ENCODE peak calls at places on chromosomes 5 and 9, in ten cellular contexts. One of them, this sample, is unnamed.

GRCh38 chr9:25678846-25679360 is 659 bp upstream of the TUSC1 start:
- DNase-seq in GM23338: no peak
- DNase-seq in fibroblast of the conjunctiva: no peak
- DNase-seq in COR-L47: no peak
- DNase-seq in NCI-H460: no peak
- DNase-seq in GM12891: no peak
- DNase-seq in HTR-8/SVneo: no peak
- DNase-seq in T-helper 2 cell: no peak
- DNase-seq in AG08396: no peak
- DNase-seq in PC-3: no peak
- DNase-seq in this sample: no peak

GRCh38 chr5:95241635-95242034 is 43.3 kb downstream of the MCTP1 start:
- DNase-seq in GM23338: no peak
- DNase-seq in fibroblast of the conjunctiva: no peak
- DNase-seq in COR-L47: no peak
- DNase-seq in NCI-H460: no peak
- DNase-seq in GM12891: peak
- DNase-seq in HTR-8/SVneo: no peak
- DNase-seq in T-helper 2 cell: no peak
- DNase-seq in AG08396: no peak
- DNase-seq in PC-3: no peak
- DNase-seq in this sample: no peak

GRCh38 chr9:125996671-125997509 is 249.7 kb downstream of the PBX3 start:
- DNase-seq in GM23338: no peak
- DNase-seq in fibroblast of the conjunctiva: no peak
- DNase-seq in COR-L47: no peak
- DNase-seq in NCI-H460: no peak
- DNase-seq in GM12891: no peak
- DNase-seq in HTR-8/SVneo: no peak
- DNase-seq in T-helper 2 cell: no peak
- DNase-seq in AG08396: no peak
- DNase-seq in PC-3: no peak
- DNase-seq in this sample: no peak

GRCh38 chr5:177453852-177454396 is 7.3 kb downstream of the PRR7 start:
- DNase-seq in GM23338: peak
- DNase-seq in fibroblast of the conjunctiva: no peak
- DNase-seq in COR-L47: peak
- DNase-seq in NCI-H460: no peak
- DNase-seq in GM12891: no peak
- DNase-seq in HTR-8/SVneo: no peak
- DNase-seq in T-helper 2 cell: no peak
- DNase-seq in AG08396: no peak
- DNase-seq in PC-3: no peak
- DNase-seq in this sample: no peak

GRCh38 chr5:59042201-59042600 is 459.3 kb downstream of the RAB3C start:
- DNase-seq in GM23338: no peak
- DNase-seq in fibroblast of the conjunctiva: no peak
- DNase-seq in COR-L47: no peak
- DNase-seq in NCI-H460: peak
- DNase-seq in GM12891: no peak
- DNase-seq in HTR-8/SVneo: no peak
- DNase-seq in T-helper 2 cell: no peak
- DNase-seq in AG08396: peak
- DNase-seq in PC-3: peak
- DNase-seq in this sample: no peak

GRCh38 chr5:7678057-7678456 is 172.9 kb downstream of the CFAP90 start:
- DNase-seq in GM23338: no peak
- DNase-seq in fibroblast of the conjunctiva: no peak
- DNase-seq in COR-L47: no peak
- DNase-seq in NCI-H460: no peak
- DNase-seq in GM12891: no peak
- DNase-seq in HTR-8/SVneo: no peak
- DNase-seq in T-helper 2 cell: no peak
- DNase-seq in AG08396: no peak
- DNase-seq in PC-3: no peak
- DNase-seq in this sample: no peak

GRCh38 chr5:149995385-149996085 is 4.9 kb downstream of the TIGD6 start:
- DNase-seq in GM23338: no peak
- DNase-seq in fibroblast of the conjunctiva: no peak
- DNase-seq in COR-L47: no peak
- DNase-seq in NCI-H460: no peak
- DNase-seq in GM12891: no peak
- DNase-seq in HTR-8/SVneo: no peak
- DNase-seq in T-helper 2 cell: no peak
- DNase-seq in AG08396: no peak
- DNase-seq in PC-3: no peak
- DNase-seq in this sample: no peak

GRCh38 chr5:74541381-74541781 is 99.1 kb downstream of the ENC1 start:
- DNase-seq in GM23338: no peak
- DNase-seq in fibroblast of the conjunctiva: no peak
- DNase-seq in COR-L47: no peak
- DNase-seq in NCI-H460: no peak
- DNase-seq in GM12891: no peak
- DNase-seq in HTR-8/SVneo: no peak
- DNase-seq in T-helper 2 cell: no peak
- DNase-seq in AG08396: no peak
- DNase-seq in PC-3: peak
- DNase-seq in this sample: no peak

GRCh38 chr9:123651273-123651672 is 278.7 kb downstream of the DENND1A start:
- DNase-seq in GM23338: no peak
- DNase-seq in fibroblast of the conjunctiva: no peak
- DNase-seq in COR-L47: no peak
- DNase-seq in NCI-H460: no peak
- DNase-seq in GM12891: no peak
- DNase-seq in HTR-8/SVneo: no peak
- DNase-seq in T-helper 2 cell: no peak
- DNase-seq in AG08396: no peak
- DNase-seq in PC-3: no peak
- DNase-seq in this sample: no peak

GRCh38 chr5:164324239-164324638 is 818.8 kb downstream of the MAT2B start:
- DNase-seq in GM23338: no peak
- DNase-seq in fibroblast of the conjunctiva: no peak
- DNase-seq in COR-L47: no peak
- DNase-seq in NCI-H460: no peak
- DNase-seq in GM12891: no peak
- DNase-seq in HTR-8/SVneo: no peak
- DNase-seq in T-helper 2 cell: no peak
- DNase-seq in AG08396: no peak
- DNase-seq in PC-3: no peak
- DNase-seq in this sample: no peak

GRCh38 chr9:92759990-92760893 is 4.4 kb downstream of the BICD2 start:
- DNase-seq in GM23338: no peak
- DNase-seq in fibroblast of the conjunctiva: no peak
- DNase-seq in COR-L47: no peak
- DNase-seq in NCI-H460: no peak
- DNase-seq in GM12891: no peak
- DNase-seq in HTR-8/SVneo: no peak
- DNase-seq in T-helper 2 cell: no peak
- DNase-seq in AG08396: peak
- DNase-seq in PC-3: no peak
- DNase-seq in this sample: no peak

GRCh38 chr5:178112545-178112944 is 787 bp upstream of the N4BP3 start:
- DNase-seq in GM23338: no peak
- DNase-seq in fibroblast of the conjunctiva: no peak
- DNase-seq in COR-L47: no peak
- DNase-seq in NCI-H460: no peak
- DNase-seq in GM12891: no peak
- DNase-seq in HTR-8/SVneo: no peak
- DNase-seq in T-helper 2 cell: no peak
- DNase-seq in AG08396: no peak
- DNase-seq in PC-3: no peak
- DNase-seq in this sample: no peak

GRCh38 chr9:123262338-123262737 is 6.0 kb downstream of the STRBP start:
- DNase-seq in GM23338: no peak
- DNase-seq in fibroblast of the conjunctiva: no peak
- DNase-seq in COR-L47: no peak
- DNase-seq in NCI-H460: no peak
- DNase-seq in GM12891: no peak
- DNase-seq in HTR-8/SVneo: no peak
- DNase-seq in T-helper 2 cell: no peak
- DNase-seq in AG08396: no peak
- DNase-seq in PC-3: no peak
- DNase-seq in this sample: no peak

GRCh38 chr9:92439921-92440750 is 15.9 kb upstream of the OMD start:
- DNase-seq in GM23338: no peak
- DNase-seq in fibroblast of the conjunctiva: peak
- DNase-seq in COR-L47: no peak
- DNase-seq in NCI-H460: no peak
- DNase-seq in GM12891: no peak
- DNase-seq in HTR-8/SVneo: no peak
- DNase-seq in T-helper 2 cell: no peak
- DNase-seq in AG08396: peak
- DNase-seq in PC-3: peak
- DNase-seq in this sample: no peak

GRCh38 chr5:115209279-115209678 is 39.6 kb upstream of the TRIM36 start:
- DNase-seq in GM23338: no peak
- DNase-seq in fibroblast of the conjunctiva: no peak
- DNase-seq in COR-L47: no peak
- DNase-seq in NCI-H460: no peak
- DNase-seq in GM12891: peak
- DNase-seq in HTR-8/SVneo: no peak
- DNase-seq in T-helper 2 cell: no peak
- DNase-seq in AG08396: no peak
- DNase-seq in PC-3: no peak
- DNase-seq in this sample: no peak

GRCh38 chr9:132240860-132241482 is 79.1 kb downstream of the NTNG2 start:
- DNase-seq in GM23338: peak
- DNase-seq in fibroblast of the conjunctiva: peak
- DNase-seq in COR-L47: peak
- DNase-seq in NCI-H460: peak
- DNase-seq in GM12891: peak
- DNase-seq in HTR-8/SVneo: peak
- DNase-seq in T-helper 2 cell: peak
- DNase-seq in AG08396: peak
- DNase-seq in PC-3: peak
- DNase-seq in this sample: peak

GRCh38 chr9:79012561-79012960 is 559.2 kb upstream of the TLE4 start:
- DNase-seq in GM23338: peak
- DNase-seq in fibroblast of the conjunctiva: no peak
- DNase-seq in COR-L47: no peak
- DNase-seq in NCI-H460: no peak
- DNase-seq in GM12891: no peak
- DNase-seq in HTR-8/SVneo: no peak
- DNase-seq in T-helper 2 cell: no peak
- DNase-seq in AG08396: peak
- DNase-seq in PC-3: peak
- DNase-seq in this sample: no peak

GRCh38 chr5:132022737-132023136 is 11.3 kb upstream of the ACSL6 start:
- DNase-seq in GM23338: no peak
- DNase-seq in fibroblast of the conjunctiva: no peak
- DNase-seq in COR-L47: no peak
- DNase-seq in NCI-H460: no peak
- DNase-seq in GM12891: no peak
- DNase-seq in HTR-8/SVneo: no peak
- DNase-seq in T-helper 2 cell: no peak
- DNase-seq in AG08396: no peak
- DNase-seq in PC-3: peak
- DNase-seq in this sample: no peak

GRCh38 chr9:21567926-21568325 is 85.8 kb upstream of the IFNE start:
- DNase-seq in GM23338: no peak
- DNase-seq in fibroblast of the conjunctiva: no peak
- DNase-seq in COR-L47: no peak
- DNase-seq in NCI-H460: no peak
- DNase-seq in GM12891: no peak
- DNase-seq in HTR-8/SVneo: no peak
- DNase-seq in T-helper 2 cell: no peak
- DNase-seq in AG08396: no peak
- DNase-seq in PC-3: no peak
- DNase-seq in this sample: no peak

This sample was measured in T-helper 9 cell.